ENCODE peak calls at places on chromosomes 1 and 21, in seven cellular contexts. N is endothelial cell of umbilical vein, S is K562, C is H1, D is HCT116, U is GM12878, B is HepG2. L is an unnamed sample.

GRCh38 chr1:68470388-68470970 is 20.7 kb upstream of the RPE65 start:
- DNase-seq in S (peak), C (no peak), D (no peak), B (peak), U (no peak), N (peak), L (no peak)

GRCh38 chr1:23202263-23202749 is 15.0 kb downstream of the HTR1D start:
- DNase-seq in C (no peak), S (no peak), N (no peak), D (no peak), U (no peak), B (no peak), L (no peak)

GRCh38 chr1:154129392-154129970 is 25.4 kb downstream of the NUP210L start:
- DNase-seq in S (no peak), N (no peak), B (no peak), D (no peak), C (no peak), U (no peak), L (no peak)

GRCh38 chr1:161098161-161099068 is at the start of gene KLHDC9:
- DNase-seq in B (peak), N (peak), C (peak), S (no peak), U (peak), D (peak), L (no peak)

GRCh38 chr1:215718888-215719287 is 151.8 kb downstream of the KCTD3 start:
- DNase-seq in U (no peak), S (no peak), D (no peak), C (no peak), B (no peak), N (no peak), L (no peak)

GRCh38 chr1:151062738-151063371 is 2.7 kb downstream of the MLLT11 start:
- DNase-seq in C (no peak), D (no peak), U (no peak), S (peak), B (no peak), N (peak), L (no peak)

GRCh38 chr1:234770031-234770795 is 160.2 kb upstream of the IRF2BP2 start:
- DNase-seq in S (no peak), C (no peak), U (no peak), B (no peak), D (no peak), N (no peak), L (peak)

GRCh38 chr1:223700942-223701637 is 11.2 kb upstream of the CAPN2 start:
- DNase-seq in U (no peak), S (peak), C (no peak), B (peak), N (peak), D (peak), L (no peak)

GRCh38 chr1:20281801-20282200 is 8.9 kb upstream of the VWA5B1 start:
- DNase-seq in C (no peak), S (no peak), B (no peak), D (no peak), N (no peak), U (no peak), L (no peak)

GRCh38 chr1:2861143-2861987 is 59.9 kb upstream of the TTC34 start:
- DNase-seq in D (no peak), N (no peak), C (no peak), U (no peak), B (no peak), S (no peak), L (no peak)

GRCh38 chr1:165883056-165883455 is 55.6 kb downstream of the UCK2 start:
- DNase-seq in D (no peak), C (no peak), B (no peak), N (no peak), S (no peak), U (no peak), L (no peak)

GRCh38 chr1:169106095-169106920 is at the start of gene ATP1B1:
- DNase-seq in S (peak), D (peak), C (peak), N (peak), B (peak), U (no peak), L (no peak)

GRCh38 chr1:55526716-55527115 is 311.6 kb upstream of the USP24 start:
- DNase-seq in C (no peak), U (no peak), S (no peak), B (no peak), D (no peak), N (no peak), L (no peak)

GRCh38 chr1:15355968-15356621 is 53.6 kb upstream of the EFHD2 start:
- DNase-seq in N (no peak), D (peak), U (no peak), C (no peak), S (no peak), B (peak), L (no peak)

GRCh38 chr1:171999756-172000155 is 158.5 kb downstream of the DNM3 start:
- DNase-seq in S (no peak), B (no peak), N (no peak), U (no peak), D (no peak), C (no peak), L (no peak)

GRCh38 chr1:78834201-78834741 is 172.3 kb downstream of the ADGRL4 start:
- DNase-seq in N (no peak), S (no peak), C (no peak), U (no peak), B (no peak), D (no peak), L (no peak)

GRCh38 chr1:181778630-181779285 is 282.8 kb downstream of the ZNF648 start:
- DNase-seq in C (no peak), U (no peak), N (no peak), B (no peak), S (no peak), D (no peak), L (no peak)

GRCh38 chr1:100482167-100482566 is 55.8 kb upstream of the GPR88 start:
- DNase-seq in B (no peak), U (no peak), S (no peak), N (peak), C (no peak), D (no peak), L (no peak)

GRCh38 chr1:180193371-180194047 is 36.6 kb upstream of the LHX4 start:
- DNase-seq in S (no peak), U (no peak), D (no peak), N (no peak), C (no peak), B (no peak), L (no peak)

GRCh38 chr1:80882552-80882951 is 918.2 kb upstream of the ADGRL2 start:
- DNase-seq in U (no peak), B (peak), S (no peak), D (no peak), N (peak), C (no peak), L (no peak)

GRCh38 chr1:187928288-187928687 is 1099.5 kb downstream of the PLA2G4A start:
- DNase-seq in U (no peak), B (peak), N (peak), S (peak), D (peak), C (peak), L (no peak)

DNA sequence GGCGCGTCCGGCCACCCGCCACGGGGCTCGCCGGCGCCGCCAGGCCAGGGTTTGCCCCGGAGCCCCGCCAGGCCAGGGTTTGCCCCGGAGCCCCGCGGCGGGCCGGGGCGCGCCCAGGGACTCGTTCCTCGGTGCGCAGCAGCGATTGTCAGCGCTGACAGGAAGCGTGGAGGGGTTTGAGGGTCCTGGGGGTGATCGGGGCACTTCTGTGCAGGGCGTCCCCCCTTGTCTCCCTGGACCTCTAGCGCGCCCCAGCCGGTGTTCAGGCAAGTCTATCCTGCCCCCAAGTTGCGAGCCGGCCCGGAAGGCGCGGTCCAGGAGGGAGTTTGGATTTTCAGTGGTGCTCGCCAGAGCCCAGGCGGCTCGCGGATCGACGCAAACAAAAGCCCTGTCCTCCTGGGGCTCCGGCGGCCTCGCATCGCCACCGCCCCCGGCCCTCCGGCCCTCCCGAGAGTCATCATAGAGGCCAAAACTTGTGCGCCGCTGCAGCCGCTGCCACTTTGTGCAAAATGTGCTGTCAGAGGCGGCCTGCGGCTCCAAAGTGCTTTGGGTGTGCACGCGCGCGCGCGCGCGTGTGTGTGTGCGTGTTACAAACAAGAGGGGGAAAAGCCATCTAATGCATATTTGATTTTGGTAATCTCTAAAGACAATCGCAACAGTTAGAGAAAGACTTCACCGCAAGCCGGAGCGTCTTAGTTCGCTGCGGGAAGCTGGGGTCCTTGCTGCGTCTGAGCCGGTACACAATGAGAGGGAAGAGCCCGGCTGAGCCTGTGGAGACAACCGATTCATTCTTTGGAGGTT is 1.0 kb downstream of the ROR1 start:
- DNase-seq in D (no peak), S (no peak), U (no peak), C (peak), B (no peak), N (peak), L (no peak)
- TF ChIP-seq POLR2AphosphoS5 in D (no peak), S (no peak), U (no peak), C (no peak), B (no peak), N (no peak), L (peak)

GRCh38 chr21:45234906-45235305 is 52.8 kb downstream of the POFUT2 start:
- DNase-seq in U (no peak), N (no peak), D (no peak), S (no peak), B (no peak), C (no peak), L (no peak)

GRCh38 chr21:45228656-45229240 is 58.9 kb downstream of the POFUT2 start:
- DNase-seq in S (no peak), D (no peak), U (no peak), C (no peak), B (no peak), N (no peak), L (no peak)

GRCh38 chr21:45235488-45235887 is 52.2 kb downstream of the POFUT2 start:
- DNase-seq in B (no peak), C (no peak), S (peak), D (no peak), U (no peak), N (no peak), L (no peak)

GRCh38 chr21:45236481-45236880 is 51.2 kb downstream of the POFUT2 start:
- DNase-seq in D (no peak), S (no peak), N (no peak), B (no peak), C (no peak), U (no peak), L (no peak)

DNA sequence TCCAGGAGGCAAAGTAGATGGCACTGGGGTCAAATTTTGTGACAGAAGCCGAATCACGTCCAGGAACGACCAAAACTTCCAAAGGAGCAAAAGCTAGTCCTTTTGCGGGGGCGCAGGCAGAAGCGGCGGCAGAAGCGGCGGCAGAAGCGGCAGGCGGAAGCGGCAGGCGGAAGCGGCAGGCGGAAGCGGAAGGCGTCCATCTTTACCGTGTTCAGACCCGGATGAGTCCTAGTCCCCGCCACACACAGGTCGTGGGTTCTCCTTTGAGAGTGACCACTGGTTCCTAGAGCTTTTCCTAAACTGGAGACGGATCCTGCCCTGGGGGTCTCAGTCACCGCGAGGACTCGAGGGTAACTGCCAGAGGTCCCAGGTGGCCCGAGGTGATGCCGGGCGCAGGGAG is 53.6 kb downstream of the POFUT2 start:
- DNase-seq in U (no peak), B (no peak), D (no peak), N (no peak), C (no peak), S (no peak), L (no peak)
- TF ChIP-seq EZH2 in U (no peak), B (no peak), D (no peak), N (no peak), C (no peak), S (no peak), L (no peak)

GRCh38 chr21:36491191-36491916 is 11.4 kb upstream of the CLDN14 start:
- DNase-seq in B (no peak), N (no peak), D (no peak), C (no peak), S (no peak), U (no peak), L (peak)
- H3K9ac ChIP-seq in B (no peak), N (no peak), D (no peak), C (no peak), S (no peak), U (no peak), L (peak)

DNA sequence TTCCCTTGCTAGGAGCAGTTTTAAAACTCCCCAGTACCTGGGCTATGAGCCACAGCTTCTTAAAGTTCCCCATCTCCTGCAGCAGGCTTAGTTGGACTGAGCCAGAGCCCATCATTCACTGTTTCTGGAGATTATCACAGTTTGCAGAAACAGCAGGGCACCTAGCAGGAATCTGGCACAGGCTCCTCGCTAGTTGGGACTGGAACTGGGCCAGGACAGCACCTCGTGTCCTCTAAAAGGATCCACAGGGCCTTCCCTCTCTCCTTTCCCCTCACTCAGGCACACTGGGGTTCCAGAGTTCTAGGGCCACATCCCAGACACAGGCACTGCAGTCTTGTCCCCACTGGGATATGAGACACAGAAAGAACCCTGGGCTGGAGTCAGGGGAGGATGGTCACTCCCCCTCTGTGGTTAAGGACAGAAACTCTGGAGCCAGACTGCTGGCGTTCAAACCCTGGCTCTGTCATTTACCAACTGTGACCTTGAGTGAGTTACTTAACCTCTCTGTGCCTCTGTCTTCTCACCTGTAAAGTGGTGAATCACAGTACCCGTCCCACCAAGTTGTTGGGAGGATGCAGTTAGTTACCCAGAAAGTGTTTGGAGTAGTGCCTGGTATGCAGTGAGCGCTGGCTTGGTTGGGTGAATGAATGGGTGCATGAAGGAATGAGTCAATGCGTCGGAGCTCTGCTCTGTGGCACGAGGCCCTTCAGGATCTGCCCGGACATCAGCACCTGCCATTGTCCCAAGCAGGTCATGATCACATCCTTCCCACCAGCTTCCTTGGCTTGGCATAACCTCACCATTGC is 18.8 kb upstream of the ECE1 start:
- DNase-seq in U (no peak), C (no peak), D (no peak), S (no peak), B (no peak), N (no peak), L (peak)
- TF ChIP-seq POLR2AphosphoS5 in U (no peak), C (no peak), D (no peak), S (no peak), B (no peak), N (no peak), L (no peak)

GRCh38 chr1:25575191-25575590 is 31.8 kb downstream of the LDLRAP1 start:
- DNase-seq in B (no peak), D (no peak), S (no peak), C (no peak), N (no peak), U (no peak), L (no peak)

GRCh38 chr1:25572708-25573590 is 29.5 kb downstream of the LDLRAP1 start:
- DNase-seq in B (no peak), C (peak), D (no peak), U (no peak), N (peak), S (peak), L (no peak)

GRCh38 chr1:25573961-25574360 is 30.6 kb downstream of the LDLRAP1 start:
- DNase-seq in N (no peak), U (no peak), C (no peak), B (no peak), D (no peak), S (no peak), L (no peak)

GRCh38 chr1:25572107-25572506 is 28.7 kb downstream of the LDLRAP1 start:
- DNase-seq in N (no peak), C (no peak), D (no peak), B (no peak), U (no peak), S (no peak), L (no peak)

DNA sequence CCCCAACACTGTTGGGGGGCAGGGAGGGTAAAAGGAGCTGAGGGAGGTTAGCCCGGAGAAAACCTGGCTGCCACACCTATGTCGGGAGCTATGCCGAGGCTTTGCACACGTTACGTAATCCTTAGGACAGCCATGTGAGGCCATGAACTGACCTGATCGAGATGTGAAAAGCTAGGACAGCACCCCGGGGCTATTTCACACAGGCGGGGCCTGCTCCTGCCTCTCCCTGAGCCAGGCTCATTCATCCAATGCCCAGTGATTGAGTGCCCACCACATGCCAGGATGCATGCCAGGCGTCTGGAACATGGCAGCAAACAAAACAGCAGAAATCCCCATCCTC is 30.2 kb downstream of the LDLRAP1 start:
- DNase-seq in B (peak), N (no peak), U (no peak), C (no peak), S (no peak), D (no peak), L (no peak)
- TF ChIP-seq EZH2 in B (no peak), N (no peak), U (no peak), C (no peak), S (no peak), D (no peak), L (no peak)

DNA sequence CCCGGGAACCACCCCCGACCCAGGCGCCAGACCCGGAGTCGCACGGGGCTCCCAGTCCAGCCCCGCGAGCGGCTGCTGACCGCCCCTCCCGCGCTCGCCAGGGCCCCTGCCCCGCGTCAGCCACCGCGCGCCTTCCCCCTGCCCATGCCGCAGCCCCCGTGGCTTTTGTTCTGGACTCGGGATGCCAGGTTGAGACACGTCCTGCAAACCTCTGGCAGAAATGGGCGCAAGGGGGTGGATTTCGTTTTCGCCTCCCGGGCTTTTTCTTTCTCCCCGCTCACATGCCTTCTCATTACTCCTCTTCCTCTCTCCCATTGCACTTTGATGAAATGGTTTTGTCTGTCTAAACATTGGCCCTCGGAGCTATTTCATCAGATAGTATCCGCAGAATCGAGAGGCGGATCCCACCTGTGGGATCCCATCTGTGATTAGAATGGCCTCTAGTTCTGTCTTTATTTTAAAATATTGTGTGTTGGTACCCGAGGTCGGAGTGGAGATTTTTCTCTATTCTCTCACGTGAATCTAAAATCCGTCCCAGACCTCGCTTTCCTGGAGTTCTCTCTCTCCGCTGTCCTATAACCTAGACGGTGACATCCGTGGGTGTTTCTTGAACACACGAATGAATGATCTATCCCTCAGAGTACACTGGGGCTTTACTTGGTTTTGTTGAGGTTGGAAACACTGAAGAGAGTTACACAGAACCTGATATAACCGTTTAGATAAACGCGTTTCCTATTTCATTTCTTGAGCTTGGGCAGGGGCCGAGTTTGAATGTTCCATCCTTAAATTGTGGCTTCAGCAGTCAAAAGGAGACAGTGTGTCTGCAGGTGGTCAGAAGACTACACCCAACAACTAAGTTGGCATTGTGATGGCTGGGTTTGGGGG is 1.9 kb downstream of the EDARADD start:
- DNase-seq in S (peak), D (no peak), B (no peak), N (no peak), C (no peak), U (no peak), L (no peak)
- H3K9ac ChIP-seq in S (peak), D (no peak), B (no peak), N (no peak), C (peak), U (peak), L (peak)